ENCODE peak calls at places on chromosome 20, in nine cellular contexts. One of them, this sample, is unnamed.

GRCh38 chr20:38799248-38799647 is 6.2 kb upstream of the PPP1R16B start:
- DNase-seq in GM10248: no peak
- DNase-seq in fibroblast of lung: no peak
- DNase-seq in ovary: no peak
- DNase-seq in activated naive CD4-positive, alpha-beta T cell treated with Interleukin-2 at 50 U/mL for 16 hours: no peak
- DNase-seq in adrenal gland: no peak
- DNase-seq in NCI-H446 treated with DMSO at 0.1 percent for 48 hours: no peak
- DNase-seq in activated naive CD8-positive, alpha-beta T cell treated with anti-CD3 and anti-CD28 coated beads, Interleukin-2, amount 50 U/mL, for 24 hours: no peak
- DNase-seq in mesendoderm: no peak
- DNase-seq in this sample: peak; percentile 90

GRCh38 chr20:728022-728944 is 40.0 kb downstream of the SLC52A3 start:
- DNase-seq in GM10248: peak; percentile 73
- DNase-seq in fibroblast of lung: peak; percentile 11
- DNase-seq in ovary: no peak
- DNase-seq in activated naive CD4-positive, alpha-beta T cell treated with Interleukin-2 at 50 U/mL for 16 hours: peak; percentile 51
- DNase-seq in adrenal gland: peak; percentile 19
- DNase-seq in NCI-H446 treated with DMSO at 0.1 percent for 48 hours: peak; percentile 20
- DNase-seq in activated naive CD8-positive, alpha-beta T cell treated with anti-CD3 and anti-CD28 coated beads, Interleukin-2, amount 50 U/mL, for 24 hours: peak; percentile 66
- DNase-seq in mesendoderm: peak; percentile 85
- DNase-seq in this sample: peak; percentile 48

GRCh38 chr20:16966276-16966880 is 218.2 kb downstream of the OTOR start:
- DNase-seq in GM10248: no peak
- DNase-seq in fibroblast of lung: no peak
- DNase-seq in ovary: no peak
- DNase-seq in activated naive CD4-positive, alpha-beta T cell treated with Interleukin-2 at 50 U/mL for 16 hours: no peak
- DNase-seq in adrenal gland: no peak
- DNase-seq in NCI-H446 treated with DMSO at 0.1 percent for 48 hours: no peak
- DNase-seq in activated naive CD8-positive, alpha-beta T cell treated with anti-CD3 and anti-CD28 coated beads, Interleukin-2, amount 50 U/mL, for 24 hours: no peak
- DNase-seq in mesendoderm: no peak
- DNase-seq in this sample: no peak

GRCh38 chr20:35541118-35541782 is 628 bp upstream of the ERGIC3 start:
- DNase-seq in GM10248: no peak
- DNase-seq in fibroblast of lung: no peak
- DNase-seq in ovary: no peak
- DNase-seq in activated naive CD4-positive, alpha-beta T cell treated with Interleukin-2 at 50 U/mL for 16 hours: no peak
- DNase-seq in adrenal gland: no peak
- DNase-seq in NCI-H446 treated with DMSO at 0.1 percent for 48 hours: no peak
- DNase-seq in activated naive CD8-positive, alpha-beta T cell treated with anti-CD3 and anti-CD28 coated beads, Interleukin-2, amount 50 U/mL, for 24 hours: no peak
- DNase-seq in mesendoderm: peak; percentile 50
- DNase-seq in this sample: no peak

GRCh38 chr20:45972500-45973183 is 639 bp upstream of the ZNF335 start:
- DNase-seq in GM10248: peak; percentile 99
- DNase-seq in fibroblast of lung: no peak
- DNase-seq in ovary: no peak
- DNase-seq in activated naive CD4-positive, alpha-beta T cell treated with Interleukin-2 at 50 U/mL for 16 hours: no peak
- DNase-seq in adrenal gland: no peak
- DNase-seq in NCI-H446 treated with DMSO at 0.1 percent for 48 hours: no peak
- DNase-seq in activated naive CD8-positive, alpha-beta T cell treated with anti-CD3 and anti-CD28 coated beads, Interleukin-2, amount 50 U/mL, for 24 hours: no peak
- DNase-seq in mesendoderm: no peak
- DNase-seq in this sample: no peak

GRCh38 chr20:38395165-38395564 is 40.0 kb downstream of the SNHG17 start:
- DNase-seq in GM10248: no peak
- DNase-seq in fibroblast of lung: no peak
- DNase-seq in ovary: no peak
- DNase-seq in activated naive CD4-positive, alpha-beta T cell treated with Interleukin-2 at 50 U/mL for 16 hours: no peak
- DNase-seq in adrenal gland: no peak
- DNase-seq in NCI-H446 treated with DMSO at 0.1 percent for 48 hours: no peak
- DNase-seq in activated naive CD8-positive, alpha-beta T cell treated with anti-CD3 and anti-CD28 coated beads, Interleukin-2, amount 50 U/mL, for 24 hours: no peak
- DNase-seq in mesendoderm: no peak
- DNase-seq in this sample: no peak

GRCh38 chr20:31818376-31818908 is 714 bp upstream of the MYLK2 start:
- DNase-seq in GM10248: no peak
- DNase-seq in fibroblast of lung: no peak
- DNase-seq in ovary: no peak
- DNase-seq in activated naive CD4-positive, alpha-beta T cell treated with Interleukin-2 at 50 U/mL for 16 hours: no peak
- DNase-seq in adrenal gland: no peak
- DNase-seq in NCI-H446 treated with DMSO at 0.1 percent for 48 hours: no peak
- DNase-seq in activated naive CD8-positive, alpha-beta T cell treated with anti-CD3 and anti-CD28 coated beads, Interleukin-2, amount 50 U/mL, for 24 hours: no peak
- DNase-seq in mesendoderm: no peak
- DNase-seq in this sample: no peak

GRCh38 chr20:51371720-51372119 is 170.8 kb downstream of the NFATC2 start:
- DNase-seq in GM10248: no peak
- DNase-seq in fibroblast of lung: no peak
- DNase-seq in ovary: no peak
- DNase-seq in activated naive CD4-positive, alpha-beta T cell treated with Interleukin-2 at 50 U/mL for 16 hours: no peak
- DNase-seq in adrenal gland: no peak
- DNase-seq in NCI-H446 treated with DMSO at 0.1 percent for 48 hours: no peak
- DNase-seq in activated naive CD8-positive, alpha-beta T cell treated with anti-CD3 and anti-CD28 coated beads, Interleukin-2, amount 50 U/mL, for 24 hours: no peak
- DNase-seq in mesendoderm: no peak
- DNase-seq in this sample: no peak

GRCh38 chr20:3101737-3102574 is 17.4 kb upstream of the AVP start:
- DNase-seq in GM10248: no peak
- DNase-seq in fibroblast of lung: no peak
- DNase-seq in ovary: no peak
- DNase-seq in activated naive CD4-positive, alpha-beta T cell treated with Interleukin-2 at 50 U/mL for 16 hours: peak; percentile 61
- DNase-seq in adrenal gland: no peak
- DNase-seq in NCI-H446 treated with DMSO at 0.1 percent for 48 hours: no peak
- DNase-seq in activated naive CD8-positive, alpha-beta T cell treated with anti-CD3 and anti-CD28 coated beads, Interleukin-2, amount 50 U/mL, for 24 hours: peak; percentile 80
- DNase-seq in mesendoderm: no peak
- DNase-seq in this sample: no peak

GRCh38 chr20:62539646-62540045 is 63.9 kb upstream of the GATA5 start:
- DNase-seq in GM10248: no peak
- DNase-seq in fibroblast of lung: no peak
- DNase-seq in ovary: no peak
- DNase-seq in activated naive CD4-positive, alpha-beta T cell treated with Interleukin-2 at 50 U/mL for 16 hours: no peak
- DNase-seq in adrenal gland: no peak
- DNase-seq in NCI-H446 treated with DMSO at 0.1 percent for 48 hours: no peak
- DNase-seq in activated naive CD8-positive, alpha-beta T cell treated with anti-CD3 and anti-CD28 coated beads, Interleukin-2, amount 50 U/mL, for 24 hours: no peak
- DNase-seq in mesendoderm: no peak
- DNase-seq in this sample: no peak

GRCh38 chr20:50048420-50049166 is 64.4 kb downstream of the UBE2V1 start:
- DNase-seq in GM10248: no peak
- DNase-seq in fibroblast of lung: no peak
- DNase-seq in ovary: no peak
- DNase-seq in activated naive CD4-positive, alpha-beta T cell treated with Interleukin-2 at 50 U/mL for 16 hours: no peak
- DNase-seq in adrenal gland: no peak
- DNase-seq in NCI-H446 treated with DMSO at 0.1 percent for 48 hours: no peak
- DNase-seq in activated naive CD8-positive, alpha-beta T cell treated with anti-CD3 and anti-CD28 coated beads, Interleukin-2, amount 50 U/mL, for 24 hours: peak; percentile 65
- DNase-seq in mesendoderm: no peak
- DNase-seq in this sample: no peak

GRCh38 chr20:34017610-34018009 is 23.9 kb downstream of the RALY start:
- DNase-seq in GM10248: no peak
- DNase-seq in fibroblast of lung: peak; percentile 69
- DNase-seq in ovary: no peak
- DNase-seq in activated naive CD4-positive, alpha-beta T cell treated with Interleukin-2 at 50 U/mL for 16 hours: no peak
- DNase-seq in adrenal gland: no peak
- DNase-seq in NCI-H446 treated with DMSO at 0.1 percent for 48 hours: no peak
- DNase-seq in activated naive CD8-positive, alpha-beta T cell treated with anti-CD3 and anti-CD28 coated beads, Interleukin-2, amount 50 U/mL, for 24 hours: no peak
- DNase-seq in mesendoderm: no peak
- DNase-seq in this sample: no peak

GRCh38 chr20:1321654-1321939 is 7.3 kb downstream of the SDCBP2 start:
- DNase-seq in GM10248: no peak
- DNase-seq in fibroblast of lung: no peak
- DNase-seq in ovary: no peak
- DNase-seq in activated naive CD4-positive, alpha-beta T cell treated with Interleukin-2 at 50 U/mL for 16 hours: no peak
- DNase-seq in adrenal gland: no peak
- DNase-seq in NCI-H446 treated with DMSO at 0.1 percent for 48 hours: no peak
- DNase-seq in activated naive CD8-positive, alpha-beta T cell treated with anti-CD3 and anti-CD28 coated beads, Interleukin-2, amount 50 U/mL, for 24 hours: no peak
- DNase-seq in mesendoderm: no peak
- DNase-seq in this sample: no peak

GRCh38 chr20:15847415-15847814 is 725.8 kb downstream of the KIF16B start:
- DNase-seq in GM10248: no peak
- DNase-seq in fibroblast of lung: no peak
- DNase-seq in ovary: no peak
- DNase-seq in activated naive CD4-positive, alpha-beta T cell treated with Interleukin-2 at 50 U/mL for 16 hours: no peak
- DNase-seq in adrenal gland: no peak
- DNase-seq in NCI-H446 treated with DMSO at 0.1 percent for 48 hours: no peak
- DNase-seq in activated naive CD8-positive, alpha-beta T cell treated with anti-CD3 and anti-CD28 coated beads, Interleukin-2, amount 50 U/mL, for 24 hours: no peak
- DNase-seq in mesendoderm: no peak
- DNase-seq in this sample: no peak

GRCh38 chr20:58169441-58169840 is 59.0 kb downstream of the ANKRD60 start:
- DNase-seq in GM10248: no peak
- DNase-seq in fibroblast of lung: peak; percentile 41
- DNase-seq in ovary: no peak
- DNase-seq in activated naive CD4-positive, alpha-beta T cell treated with Interleukin-2 at 50 U/mL for 16 hours: no peak
- DNase-seq in adrenal gland: no peak
- DNase-seq in NCI-H446 treated with DMSO at 0.1 percent for 48 hours: no peak
- DNase-seq in activated naive CD8-positive, alpha-beta T cell treated with anti-CD3 and anti-CD28 coated beads, Interleukin-2, amount 50 U/mL, for 24 hours: no peak
- DNase-seq in mesendoderm: no peak
- DNase-seq in this sample: no peak

GRCh38 chr20:10761786-10762185 is 88.0 kb upstream of the JAG1 start:
- DNase-seq in GM10248: no peak
- DNase-seq in fibroblast of lung: peak; percentile 62
- DNase-seq in ovary: no peak
- DNase-seq in activated naive CD4-positive, alpha-beta T cell treated with Interleukin-2 at 50 U/mL for 16 hours: no peak
- DNase-seq in adrenal gland: no peak
- DNase-seq in NCI-H446 treated with DMSO at 0.1 percent for 48 hours: no peak
- DNase-seq in activated naive CD8-positive, alpha-beta T cell treated with anti-CD3 and anti-CD28 coated beads, Interleukin-2, amount 50 U/mL, for 24 hours: no peak
- DNase-seq in mesendoderm: no peak
- DNase-seq in this sample: peak; percentile 76

GRCh38 chr20:297925-298754 is 770 bp downstream of the ZCCHC3 start:
- DNase-seq in GM10248: peak; percentile 52
- DNase-seq in fibroblast of lung: peak; percentile 74
- DNase-seq in ovary: peak; percentile 51
- DNase-seq in activated naive CD4-positive, alpha-beta T cell treated with Interleukin-2 at 50 U/mL for 16 hours: peak; percentile 50
- DNase-seq in adrenal gland: peak; percentile 73
- DNase-seq in NCI-H446 treated with DMSO at 0.1 percent for 48 hours: peak; percentile 36
- DNase-seq in activated naive CD8-positive, alpha-beta T cell treated with anti-CD3 and anti-CD28 coated beads, Interleukin-2, amount 50 U/mL, for 24 hours: peak; percentile 54
- DNase-seq in mesendoderm: peak; percentile 69
- DNase-seq in this sample: peak; percentile 70

GRCh38 chr20:41408131-41408789 is 41.6 kb upstream of the EMILIN3 start:
- DNase-seq in GM10248: no peak
- DNase-seq in fibroblast of lung: no peak
- DNase-seq in ovary: no peak
- DNase-seq in activated naive CD4-positive, alpha-beta T cell treated with Interleukin-2 at 50 U/mL for 16 hours: no peak
- DNase-seq in adrenal gland: no peak
- DNase-seq in NCI-H446 treated with DMSO at 0.1 percent for 48 hours: no peak
- DNase-seq in activated naive CD8-positive, alpha-beta T cell treated with anti-CD3 and anti-CD28 coated beads, Interleukin-2, amount 50 U/mL, for 24 hours: no peak
- DNase-seq in mesendoderm: no peak
- DNase-seq in this sample: no peak

GRCh38 chr20:37890643-37891042 is 12.3 kb upstream of the VSTM2L start:
- DNase-seq in GM10248: no peak
- DNase-seq in fibroblast of lung: no peak
- DNase-seq in ovary: no peak
- DNase-seq in activated naive CD4-positive, alpha-beta T cell treated with Interleukin-2 at 50 U/mL for 16 hours: no peak
- DNase-seq in adrenal gland: no peak
- DNase-seq in NCI-H446 treated with DMSO at 0.1 percent for 48 hours: no peak
- DNase-seq in activated naive CD8-positive, alpha-beta T cell treated with anti-CD3 and anti-CD28 coated beads, Interleukin-2, amount 50 U/mL, for 24 hours: no peak
- DNase-seq in mesendoderm: no peak
- DNase-seq in this sample: no peak

GRCh38 chr20:49325981-49326380 is 48.1 kb upstream of the ZNFX1 start:
- DNase-seq in GM10248: no peak
- DNase-seq in fibroblast of lung: no peak
- DNase-seq in ovary: no peak
- DNase-seq in activated naive CD4-positive, alpha-beta T cell treated with Interleukin-2 at 50 U/mL for 16 hours: no peak
- DNase-seq in adrenal gland: no peak
- DNase-seq in NCI-H446 treated with DMSO at 0.1 percent for 48 hours: peak; percentile 10
- DNase-seq in activated naive CD8-positive, alpha-beta T cell treated with anti-CD3 and anti-CD28 coated beads, Interleukin-2, amount 50 U/mL, for 24 hours: no peak
- DNase-seq in mesendoderm: no peak
- DNase-seq in this sample: no peak

This sample was measured in endothelial cell of umbilical vein.